ENCODE peak calls at places on chromosome 21, in seven cellular contexts. A is fibroblast of the conjunctiva; Q is progenitor cell of endocrine pancreas; O is amniotic stem cell; N is skeletal muscle cell; I is activated T-cell treated with anti-CD3 and anti-CD28 coated beads, Interleukin-2, amount 50 U/mL, for 1 hour; T is NCI-H1092. P is an unnamed sample.

GRCh38 chr21:38773108-38774061 is 32.3 kb upstream of the ETS2 start:
- DNase-seq in A (peak), Q (no peak), O (peak), N (peak), I (no peak), T (no peak), P (no peak)

GRCh38 chr21:36431252-36431651 is 46.1 kb downstream of the CHAF1B start:
- DNase-seq in A (no peak), Q (no peak), O (no peak), N (no peak), I (no peak), T (no peak), P (no peak)

GRCh38 chr21:35106246-35106835 is 57.2 kb upstream of the RUNX1 start:
- DNase-seq in A (no peak), Q (no peak), O (no peak), N (no peak), I (no peak), T (no peak), P (no peak)

GRCh38 chr21:32516729-32517649 is 68.3 kb downstream of the TCP10L start:
- DNase-seq in A (peak), Q (no peak), O (no peak), N (peak), I (no peak), T (no peak), P (no peak)

GRCh38 chr21:22728091-22728490 is 1729.9 kb downstream of the NCAM2 start:
- DNase-seq in A (no peak), Q (no peak), O (no peak), N (no peak), I (no peak), T (no peak), P (no peak)

GRCh38 chr21:34034369-34035014 is 38.9 kb upstream of the MRPS6 start:
- DNase-seq in A (no peak), Q (no peak), O (no peak), N (no peak), I (no peak), T (no peak), P (no peak)

GRCh38 chr21:36923270-36923669 is 43.2 kb downstream of the HLCS start:
- DNase-seq in A (no peak), Q (no peak), O (no peak), N (no peak), I (no peak), T (no peak), P (no peak)

GRCh38 chr21:42618713-42619112 is 34.7 kb upstream of the PDE9A start:
- DNase-seq in A (no peak), Q (no peak), O (no peak), N (no peak), I (no peak), T (no peak), P (no peak)

GRCh38 chr21:36175771-36176565 is 19.3 kb downstream of the DOP1B start:
- DNase-seq in A (no peak), Q (no peak), O (no peak), N (no peak), I (no peak), T (no peak), P (no peak)

GRCh38 chr21:41501919-41502318 is 6.0 kb downstream of the TMPRSS2 start:
- DNase-seq in A (no peak), Q (no peak), O (no peak), N (no peak), I (no peak), T (no peak), P (no peak)

P was measured in frontal cortex.